ENCODE peak calls at places on chromosomes 7 and 10, in ten cellular contexts. K, A, F, C, B, Z, Q, Y, H and O are unnamed samples.
A peak's percentile ranks its signal among the peaks of the same experiment; 100 is the strongest.

GRCh38 chr10:133258818-133259602 is 17.7 kb downstream of the ADAM8 start:
- DNase-seq in K (peak; percentile 55), A (no peak), F (peak; percentile 99), C (peak; percentile 83), B (peak; percentile 99), Z (peak; percentile 100), Q (no peak), Y (peak; percentile 100), H (peak; percentile 98), O (peak; percentile 83)

GRCh38 chr10:62619409-62619730 is 185.2 kb upstream of the ADO start:
- DNase-seq in K (no peak), A (no peak), F (peak; percentile 57), C (no peak), B (peak; percentile 64), Z (no peak), Q (no peak), Y (peak; percentile 52), H (no peak), O (no peak)

GRCh38 chr7:101814996-101815825 is 2.2 kb upstream of the CUX1 start:
- DNase-seq in K (peak; percentile 45), A (no peak), F (peak; percentile 21), C (no peak), B (no peak), Z (no peak), Q (no peak), Y (peak; percentile 78), H (no peak), O (peak; percentile 10)

GRCh38 chr10:21334891-21335696 is 190.4 kb downstream of the SKIDA1 start:
- DNase-seq in K (no peak), A (no peak), F (peak; percentile 89), C (no peak), B (peak; percentile 93), Z (peak; percentile 94), Q (no peak), Y (no peak), H (peak; percentile 92), O (peak; percentile 86)

GRCh38 chr7:64494912-64495461 is 67.9 kb downstream of the ZNF680 start:
- DNase-seq in K (no peak), A (no peak), F (no peak), C (no peak), B (no peak), Z (no peak), Q (no peak), Y (no peak), H (no peak), O (no peak)

GRCh38 chr7:112484671-112485097 is 3.9 kb downstream of the LSMEM1 start:
- DNase-seq in K (no peak), A (no peak), F (peak; percentile 98), C (no peak), B (peak; percentile 97), Z (peak; percentile 89), Q (no peak), Y (peak; percentile 15), H (peak; percentile 94), O (peak; percentile 95)

GRCh38 chr7:155868955-155869783 is 56.9 kb upstream of the SHH start:
- DNase-seq in K (no peak), A (no peak), F (no peak), C (no peak), B (no peak), Z (no peak), Q (no peak), Y (no peak), H (no peak), O (no peak)

GRCh38 chr10:21261705-21262285 is 263.7 kb downstream of the SKIDA1 start:
- DNase-seq in K (no peak), A (no peak), F (no peak), C (no peak), B (peak; percentile 16), Z (no peak), Q (no peak), Y (no peak), H (no peak), O (no peak)

GRCh38 chr7:41755100-41755499 is 52.2 kb upstream of the INHBA start:
- DNase-seq in K (no peak), A (no peak), F (no peak), C (no peak), B (no peak), Z (peak; percentile 29), Q (no peak), Y (no peak), H (no peak), O (no peak)

GRCh38 chr10:6558759-6559429 is 21.2 kb downstream of the PRKCQ start:
- DNase-seq in K (no peak), A (no peak), F (no peak), C (no peak), B (no peak), Z (no peak), Q (no peak), Y (no peak), H (no peak), O (no peak)